ENCODE peak calls at places on chromosomes 6 and 20, in seven cellular contexts. S is GM23248, M is tibial artery, W is cardiac fibroblast, V is A172, P is BJ, L is amniotic stem cell. G is an unnamed sample.

GRCh38 chr20:8012724-8013123 is 6.8 kb downstream of the TMX4 start:
- DNase-seq in S (no peak), M (no peak), W (no peak), V (no peak), P (no peak), L (no peak), G (no peak)

GRCh38 chr20:15616626-15617025 is 956.6 kb downstream of the KIF16B start:
- DNase-seq in S (no peak), M (no peak), W (no peak), V (no peak), P (peak), L (no peak), G (no peak)

GRCh38 chr6:165805604-165806003 is 142.6 kb upstream of the PDE10A start:
- DNase-seq in S (no peak), M (no peak), W (peak), V (no peak), P (no peak), L (no peak), G (no peak)

GRCh38 chr6:166942393-166943168 is 13.8 kb downstream of the RNASET2 start:
- DNase-seq in S (no peak), M (no peak), W (no peak), V (no peak), P (no peak), L (no peak), G (no peak)

GRCh38 chr6:134420638-134421181 is 102.8 kb upstream of the SGK1 start:
- DNase-seq in S (peak), M (no peak), W (peak), V (peak), P (no peak), L (peak), G (no peak)

GRCh38 chr6:15421945-15422733 is 176.3 kb downstream of the JARID2 start:
- DNase-seq in S (no peak), M (no peak), W (no peak), V (no peak), P (no peak), L (no peak), G (no peak)

GRCh38 chr20:14568225-14568624 is 230.8 kb upstream of the FLRT3 start:
- DNase-seq in S (peak), M (no peak), W (no peak), V (no peak), P (no peak), L (no peak), G (no peak)

GRCh38 chr6:16519265-16520242 is 241.7 kb downstream of the ATXN1 start:
- DNase-seq in S (no peak), M (no peak), W (no peak), V (no peak), P (no peak), L (no peak), G (no peak)

GRCh38 chr6:8135276-8135675 is 32.9 kb upstream of the EEF1E1 start:
- DNase-seq in S (no peak), M (no peak), W (no peak), V (no peak), P (no peak), L (no peak), G (no peak)

GRCh38 chr6:27890351-27891299 is 21.6 kb downstream of the OR2B2 start:
- DNase-seq in S (peak), M (no peak), W (peak), V (peak), P (peak), L (peak), G (no peak)

GRCh38 chr20:35232575-35232974 is 6.1 kb downstream of the MMP24 start:
- DNase-seq in S (peak), M (no peak), W (peak), V (peak), P (peak), L (peak), G (no peak)

GRCh38 chr20:1417273-1417672 is 24.4 kb upstream of the FKBP1A start:
- DNase-seq in S (peak), M (no peak), W (peak), V (peak), P (no peak), L (no peak), G (no peak)

GRCh38 chr6:33197431-33198048 is 2.9 kb downstream of the RXRB start:
- DNase-seq in S (peak), M (no peak), W (peak), V (peak), P (no peak), L (peak), G (no peak)

GRCh38 chr20:56171087-56172012 is 77.2 kb upstream of the MC3R start:
- DNase-seq in S (peak), M (no peak), W (peak), V (no peak), P (no peak), L (no peak), G (no peak)

GRCh38 chr20:45545351-45545750 is 1.9 kb downstream of the EPPIN start:
- DNase-seq in S (no peak), M (no peak), W (no peak), V (no peak), P (no peak), L (no peak), G (no peak)

GRCh38 chr6:159727717-159728440 is 573 bp downstream of the WTAP start:
- DNase-seq in S (peak), M (no peak), W (peak), V (no peak), P (no peak), L (peak), G (no peak)

GRCh38 chr20:39137299-39137698 is 175.2 kb downstream of the DHX35 start:
- DNase-seq in S (no peak), M (no peak), W (no peak), V (no peak), P (no peak), L (no peak), G (no peak)

GRCh38 chr6:144582939-144583613 is 297.9 kb downstream of the UTRN start:
- DNase-seq in S (peak), M (no peak), W (peak), V (peak), P (no peak), L (no peak), G (no peak)

GRCh38 chr6:43584892-43585570 is 9.0 kb downstream of the POLH start:
- DNase-seq in S (peak), M (no peak), W (peak), V (peak), P (no peak), L (no peak), G (no peak)

GRCh38 chr6:167221408-167222201 is 63.8 kb upstream of the GPR31 start:
- DNase-seq in S (no peak), M (no peak), W (no peak), V (no peak), P (no peak), L (no peak), G (no peak)

GRCh38 chr6:132399376-132400074 is 1.8 kb downstream of the MOXD1 start:
- DNase-seq in S (peak), M (no peak), W (peak), V (peak), P (peak), L (peak), G (no peak)

GRCh38 chr6:80143312-80143960 is 37.0 kb downstream of the BCKDHB start:
- DNase-seq in S (peak), M (peak), W (peak), V (peak), P (peak), L (peak), G (peak)

G was measured in uterus.